ENCODE peak calls at places on chromosomes 2 and 18, in eight cellular contexts. S is NCI-H1417, Q is NCI-H460, J is posterior vena cava, H is SW480, M is Right ventricle myocardium inferior, I is GM12864, D is pancreas. W is an unnamed sample.

GRCh38 chr2:113198790-113199612 is 25.2 kb downstream of the PSD4 start:
- DNase-seq in Q (peak), M (peak), J (peak), D (peak), I (no peak), H (peak), S (peak), W (peak)

GRCh38 chr18:57432765-57433400 is 2.3 kb upstream of the ONECUT2 start:
- DNase-seq in H (no peak), J (no peak), M (no peak), I (no peak), S (no peak), D (no peak), Q (no peak), W (no peak)

GRCh38 chr2:61759718-61760117 is 94.1 kb downstream of the FAM161A start:
- DNase-seq in D (no peak), I (no peak), Q (peak), J (no peak), H (peak), S (no peak), M (no peak), W (no peak)

GRCh38 chr2:130972410-130972809 is 120.8 kb downstream of the FAM168B start:
- DNase-seq in J (no peak), M (no peak), Q (no peak), S (no peak), H (peak), D (no peak), I (no peak), W (no peak)

GRCh38 chr2:185859506-185859905 is 120.9 kb downstream of the FSIP2 start:
- DNase-seq in H (no peak), Q (no peak), D (no peak), J (no peak), M (no peak), I (no peak), S (no peak), W (no peak)

GRCh38 chr2:152171733-152172132 is 3.8 kb downstream of the STAM2 start:
- DNase-seq in H (no peak), M (no peak), Q (no peak), D (no peak), S (no peak), I (no peak), J (no peak), W (no peak)

GRCh38 chr2:25170888-25171287 is 2.5 kb upstream of the POMC start:
- DNase-seq in I (no peak), D (no peak), Q (no peak), M (no peak), J (no peak), S (no peak), H (no peak), W (peak)

GRCh38 chr18:33404244-33404873 is 36.2 kb downstream of the CCDC178 start:
- DNase-seq in S (no peak), H (peak), J (no peak), I (no peak), M (no peak), Q (no peak), D (no peak), W (no peak)

GRCh38 chr2:231925303-231926179 is 655 bp downstream of the NPPC start:
- DNase-seq in M (peak), D (peak), I (peak), Q (peak), S (peak), H (peak), J (peak), W (peak)

GRCh38 chr2:180006236-180006635 is 861 bp downstream of the CWC22 start:
- DNase-seq in H (no peak), S (peak), I (no peak), J (no peak), D (no peak), Q (no peak), M (no peak), W (no peak)

GRCh38 chr2:160253440-160254296 is 53.6 kb upstream of the ITGB6 start:
- DNase-seq in M (no peak), I (no peak), H (no peak), Q (no peak), J (no peak), D (no peak), S (no peak), W (no peak)

GRCh38 chr2:113966832-113967231 is 76.9 kb downstream of the ACTR3 start:
- DNase-seq in Q (no peak), S (peak), D (no peak), H (no peak), J (no peak), I (no peak), M (no peak), W (no peak)

GRCh38 chr2:220101902-220102301 is 474.5 kb downstream of the SLC4A3 start:
- DNase-seq in I (no peak), Q (no peak), H (no peak), M (no peak), D (no peak), S (no peak), J (no peak), W (no peak)

GRCh38 chr2:174635747-174636399 is 38.3 kb upstream of the WIPF1 start:
- DNase-seq in Q (no peak), S (no peak), H (no peak), D (no peak), J (no peak), I (no peak), M (no peak), W (no peak)

GRCh38 chr18:5937795-5938194 is 42.5 kb upstream of the TMEM200C start:
- DNase-seq in J (no peak), Q (no peak), D (no peak), M (no peak), S (no peak), I (no peak), H (no peak), W (no peak)

GRCh38 chr18:67132919-67133318 is 383.6 kb downstream of the DSEL start:
- DNase-seq in H (no peak), J (no peak), D (no peak), S (peak), I (no peak), M (no peak), Q (no peak), W (no peak)

GRCh38 chr2:64944484-64944883 is 44.7 kb upstream of the SLC1A4 start:
- DNase-seq in I (no peak), H (no peak), M (no peak), D (no peak), S (no peak), J (no peak), Q (no peak), W (no peak)

GRCh38 chr2:28617502-28618184 is 121.8 kb downstream of the PLB1 start:
- DNase-seq in D (no peak), S (no peak), M (no peak), I (no peak), Q (no peak), H (no peak), J (no peak), W (peak)

GRCh38 chr18:14975431-14975830 is 227.5 kb downstream of the ANKRD30B start:
- DNase-seq in M (no peak), I (no peak), D (no peak), J (no peak), H (no peak), Q (no peak), S (no peak), W (no peak)

GRCh38 chr18:25055076-25055475 is 296.9 kb downstream of the ZNF521 start:
- DNase-seq in Q (no peak), J (no peak), D (no peak), M (no peak), H (no peak), I (no peak), S (no peak), W (no peak)

GRCh38 chr2:230542751-230543150 is 126.8 kb downstream of the SP100 start:
- DNase-seq in D (no peak), H (no peak), I (no peak), M (no peak), S (no peak), Q (no peak), J (no peak), W (no peak)

GRCh38 chr18:67608909-67609308 is 92.4 kb upstream of the DSEL start:
- DNase-seq in H (no peak), S (no peak), Q (no peak), I (no peak), M (no peak), D (no peak), J (no peak), W (no peak)

GRCh38 chr18:69795785-69796184 is 151.9 kb downstream of the CD226 start:
- DNase-seq in Q (no peak), I (no peak), J (no peak), S (peak), D (no peak), H (no peak), M (no peak), W (no peak)

GRCh38 chr18:77039196-77040140 is 93.1 kb downstream of the MBP start:
- DNase-seq in Q (no peak), M (no peak), I (no peak), S (no peak), D (no peak), H (no peak), J (peak), W (no peak)

GRCh38 chr2:189763908-189764661 is 1.5 kb upstream of the OSGEPL1 start:
- DNase-seq in S (no peak), Q (no peak), M (no peak), D (no peak), J (no peak), H (no peak), I (no peak), W (no peak)

GRCh38 chr2:48600204-48600813 is 17.3 kb upstream of the GTF2A1L start:
- DNase-seq in S (peak), J (no peak), D (no peak), Q (peak), H (peak), I (peak), M (no peak), W (no peak)

GRCh38 chr2:144389151-144389929 is 130.6 kb downstream of the ZEB2 start:
- DNase-seq in Q (no peak), M (peak), I (no peak), S (peak), H (no peak), D (peak), J (no peak), W (no peak)

GRCh38 chr18:54089749-54090459 is 134.6 kb downstream of the MBD2 start:
- DNase-seq in D (no peak), S (no peak), H (no peak), Q (no peak), I (no peak), M (no peak), J (no peak), W (no peak)